ENCODE peak calls at places on chromosome 17, in eight cellular contexts. One of them, this sample, is unnamed.

GRCh38 chr17:17693955-17694228 is 12.6 kb downstream of the RAI1 start:
- DNase-seq in Caco-2: no peak
- DNase-seq in epithelial cell of proximal tubule: no peak
- DNase-seq in uterus: no peak
- DNase-seq in endodermal cell: no peak
- DNase-seq in CD8-positive, alpha-beta memory T cell: peak; percentile 51
- DNase-seq in cardiac fibroblast: no peak
- DNase-seq in heart left ventricle: no peak
- DNase-seq in this sample: no peak

GRCh38 chr17:64133546-64134215 is 3.7 kb upstream of the ERN1 start:
- DNase-seq in CD8-positive, alpha-beta memory T cell: no peak
- DNase-seq in uterus: peak; percentile 44
- DNase-seq in heart left ventricle: no peak
- DNase-seq in cardiac fibroblast: peak; percentile 85
- DNase-seq in epithelial cell of proximal tubule: no peak
- DNase-seq in Caco-2: peak; percentile 62
- DNase-seq in endodermal cell: peak; percentile 68
- DNase-seq in this sample: peak; percentile 55

GRCh38 chr17:32445075-32445427 is 741 bp downstream of the PSMD11 start:
- DNase-seq in endodermal cell: peak; percentile 83
- DNase-seq in cardiac fibroblast: peak; percentile 75
- DNase-seq in uterus: no peak
- DNase-seq in heart left ventricle: no peak
- DNase-seq in epithelial cell of proximal tubule: no peak
- DNase-seq in Caco-2: peak; percentile 59
- DNase-seq in CD8-positive, alpha-beta memory T cell: no peak
- DNase-seq in this sample: peak; percentile 50

GRCh38 chr17:79615446-79615845 is 4.6 kb upstream of the RBFOX3 start:
- DNase-seq in heart left ventricle: no peak
- DNase-seq in endodermal cell: no peak
- DNase-seq in CD8-positive, alpha-beta memory T cell: peak; percentile 24
- DNase-seq in epithelial cell of proximal tubule: no peak
- DNase-seq in uterus: no peak
- DNase-seq in cardiac fibroblast: no peak
- DNase-seq in Caco-2: no peak
- DNase-seq in this sample: no peak

GRCh38 chr17:41823141-41823524 is 10.3 kb downstream of the FKBP10 start:
- DNase-seq in Caco-2: no peak
- DNase-seq in heart left ventricle: no peak
- DNase-seq in uterus: no peak
- DNase-seq in cardiac fibroblast: no peak
- DNase-seq in epithelial cell of proximal tubule: no peak
- DNase-seq in CD8-positive, alpha-beta memory T cell: no peak
- DNase-seq in endodermal cell: no peak
- DNase-seq in this sample: no peak

GRCh38 chr17:31792007-31792585 is 66.9 kb downstream of the COPRS start:
- DNase-seq in CD8-positive, alpha-beta memory T cell: no peak
- DNase-seq in epithelial cell of proximal tubule: no peak
- DNase-seq in Caco-2: no peak
- DNase-seq in heart left ventricle: no peak
- DNase-seq in endodermal cell: no peak
- DNase-seq in cardiac fibroblast: no peak
- DNase-seq in uterus: no peak
- DNase-seq in this sample: no peak

GRCh38 chr17:41810659-41811548 is 845 bp downstream of the P3H4 start:
- DNase-seq in uterus: no peak
- DNase-seq in CD8-positive, alpha-beta memory T cell: peak; percentile 55
- DNase-seq in Caco-2: no peak
- DNase-seq in cardiac fibroblast: no peak
- DNase-seq in heart left ventricle: no peak
- DNase-seq in endodermal cell: peak; percentile 85
- DNase-seq in epithelial cell of proximal tubule: no peak
- DNase-seq in this sample: peak; percentile 48

GRCh38 chr17:43556292-43556691 is 10.2 kb upstream of the ETV4 start:
- DNase-seq in Caco-2: peak; percentile 67
- DNase-seq in epithelial cell of proximal tubule: no peak
- DNase-seq in cardiac fibroblast: peak; percentile 50
- DNase-seq in heart left ventricle: no peak
- DNase-seq in endodermal cell: peak; percentile 55
- DNase-seq in uterus: no peak
- DNase-seq in CD8-positive, alpha-beta memory T cell: no peak
- DNase-seq in this sample: no peak

GRCh38 chr17:37726891-37727780 is 17.7 kb downstream of the HNF1B start:
- DNase-seq in CD8-positive, alpha-beta memory T cell: no peak
- DNase-seq in heart left ventricle: no peak
- DNase-seq in cardiac fibroblast: no peak
- DNase-seq in Caco-2: no peak
- DNase-seq in endodermal cell: no peak
- DNase-seq in uterus: no peak
- DNase-seq in epithelial cell of proximal tubule: no peak
- DNase-seq in this sample: no peak

GRCh38 chr17:81702934-81703746 is at the start of gene MRPL12:
- DNase-seq in CD8-positive, alpha-beta memory T cell: peak; percentile 92
- DNase-seq in cardiac fibroblast: peak; percentile 93
- DNase-seq in heart left ventricle: peak; percentile 95
- DNase-seq in epithelial cell of proximal tubule: no peak
- DNase-seq in endodermal cell: peak; percentile 99
- DNase-seq in uterus: peak; percentile 89
- DNase-seq in Caco-2: peak; percentile 93
- DNase-seq in this sample: peak; percentile 94

GRCh38 chr17:42979511-42980273 is at the start of gene PTGES3L:
- DNase-seq in cardiac fibroblast: peak; percentile 45
- DNase-seq in CD8-positive, alpha-beta memory T cell: no peak
- DNase-seq in endodermal cell: peak; percentile 91
- DNase-seq in heart left ventricle: peak; percentile 69
- DNase-seq in uterus: peak; percentile 48
- DNase-seq in Caco-2: peak; percentile 60
- DNase-seq in epithelial cell of proximal tubule: no peak
- DNase-seq in this sample: peak; percentile 39

GRCh38 chr17:78315355-78316114 is 44.3 kb downstream of the SOCS3 start:
- DNase-seq in uterus: peak; percentile 95
- DNase-seq in epithelial cell of proximal tubule: peak; percentile 52
- DNase-seq in heart left ventricle: peak; percentile 62
- DNase-seq in endodermal cell: peak; percentile 86
- DNase-seq in Caco-2: peak; percentile 70
- DNase-seq in cardiac fibroblast: peak; percentile 94
- DNase-seq in CD8-positive, alpha-beta memory T cell: no peak
- DNase-seq in this sample: no peak

GRCh38 chr17:42118545-42118944 is 2.6 kb downstream of the KAT2A start:
- DNase-seq in cardiac fibroblast: peak; percentile 50
- DNase-seq in heart left ventricle: no peak
- DNase-seq in endodermal cell: peak; percentile 88
- DNase-seq in uterus: no peak
- DNase-seq in Caco-2: no peak
- DNase-seq in epithelial cell of proximal tubule: no peak
- DNase-seq in CD8-positive, alpha-beta memory T cell: no peak
- DNase-seq in this sample: peak; percentile 25

GRCh38 chr17:16123531-16123930 is 91.8 kb downstream of the NCOR1 start:
- DNase-seq in endodermal cell: no peak
- DNase-seq in cardiac fibroblast: no peak
- DNase-seq in Caco-2: no peak
- DNase-seq in heart left ventricle: no peak
- DNase-seq in uterus: no peak
- DNase-seq in CD8-positive, alpha-beta memory T cell: no peak
- DNase-seq in epithelial cell of proximal tubule: no peak
- DNase-seq in this sample: no peak

GRCh38 chr17:78127888-78128615 is 503 bp downstream of the TMC6 start:
- DNase-seq in CD8-positive, alpha-beta memory T cell: no peak
- DNase-seq in cardiac fibroblast: no peak
- DNase-seq in epithelial cell of proximal tubule: no peak
- DNase-seq in endodermal cell: no peak
- DNase-seq in heart left ventricle: no peak
- DNase-seq in uterus: no peak
- DNase-seq in Caco-2: peak; percentile 76
- DNase-seq in this sample: peak; percentile 59

GRCh38 chr17:40122466-40122943 is 734 bp downstream of the MSL1 start:
- DNase-seq in Caco-2: peak; percentile 57
- DNase-seq in uterus: peak; percentile 64
- DNase-seq in epithelial cell of proximal tubule: no peak
- DNase-seq in heart left ventricle: peak; percentile 47
- DNase-seq in CD8-positive, alpha-beta memory T cell: no peak
- DNase-seq in endodermal cell: peak; percentile 89
- DNase-seq in cardiac fibroblast: peak; percentile 42
- DNase-seq in this sample: peak; percentile 57

GRCh38 chr17:42530952-42531454 is 5.0 kb upstream of the NAGLU start:
- DNase-seq in cardiac fibroblast: no peak
- DNase-seq in uterus: no peak
- DNase-seq in CD8-positive, alpha-beta memory T cell: no peak
- DNase-seq in epithelial cell of proximal tubule: no peak
- DNase-seq in heart left ventricle: no peak
- DNase-seq in Caco-2: peak; percentile 74
- DNase-seq in endodermal cell: no peak
- DNase-seq in this sample: no peak

DNA sequence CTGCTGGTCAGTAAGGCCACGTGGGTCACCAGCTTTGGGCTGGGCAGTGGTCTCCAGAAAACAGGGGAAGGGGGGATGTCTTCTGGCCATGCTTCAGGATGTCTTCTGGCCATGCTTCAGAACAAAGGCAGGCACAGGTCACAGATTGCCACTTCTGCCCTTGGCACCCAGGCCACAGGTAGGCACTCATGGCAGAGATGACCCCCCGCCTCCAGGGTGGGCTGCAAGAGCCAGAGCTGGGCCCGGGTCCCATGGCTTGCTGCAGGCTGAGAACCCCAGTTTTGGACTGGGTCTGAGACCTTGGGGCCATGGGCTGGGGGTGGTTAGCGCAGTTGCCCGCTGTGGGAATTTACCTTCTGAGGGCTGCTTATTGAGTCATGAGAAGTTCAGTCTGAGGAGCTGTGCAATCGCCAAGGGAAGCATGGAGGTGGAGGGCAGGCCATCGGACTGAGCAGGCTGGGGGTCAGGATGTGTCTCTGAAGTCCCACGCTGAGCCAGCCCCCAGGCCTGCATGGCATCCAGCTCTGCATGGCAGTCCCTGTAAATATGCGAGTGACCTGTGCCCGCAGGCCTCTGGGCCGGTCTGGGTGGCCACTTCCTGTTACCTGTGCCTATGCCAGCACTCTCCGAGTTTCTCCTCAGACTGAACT is 1.6 kb downstream of the ANKRD13B start:
- DNase-seq in endodermal cell: no peak
- DNase-seq in CD8-positive, alpha-beta memory T cell: no peak
- DNase-seq in cardiac fibroblast: no peak
- DNase-seq in heart left ventricle: peak; percentile 18
- DNase-seq in epithelial cell of proximal tubule: no peak
- DNase-seq in Caco-2: no peak
- DNase-seq in uterus: peak; percentile 16
- DNase-seq in this sample: no peak
- H3K4me3 ChIP-seq in endodermal cell: no peak overlapping the region
- H3K4me3 ChIP-seq in CD8-positive, alpha-beta memory T cell: no peak overlapping the region
- H3K4me3 ChIP-seq in cardiac fibroblast: no peak overlapping the region
- H3K4me3 ChIP-seq in heart left ventricle: peak overlapping the region; percentile 84
- H3K4me3 ChIP-seq in epithelial cell of proximal tubule: peak overlapping the region; percentile 63
- H3K4me3 ChIP-seq in Caco-2: peak overlapping the region; percentile 48
- H3K4me3 ChIP-seq in uterus: no peak overlapping the region
- H3K4me3 ChIP-seq in this sample: peak overlapping the region; percentile 55

GRCh38 chr17:74012465-74012864 is 191.0 kb upstream of the RPL38 start:
- DNase-seq in uterus: no peak
- DNase-seq in CD8-positive, alpha-beta memory T cell: no peak
- DNase-seq in cardiac fibroblast: no peak
- DNase-seq in Caco-2: no peak
- DNase-seq in epithelial cell of proximal tubule: no peak
- DNase-seq in endodermal cell: no peak
- DNase-seq in heart left ventricle: no peak
- DNase-seq in this sample: no peak

GRCh38 chr17:74008196-74008595 is 195.3 kb upstream of the RPL38 start:
- DNase-seq in epithelial cell of proximal tubule: no peak
- DNase-seq in uterus: no peak
- DNase-seq in cardiac fibroblast: no peak
- DNase-seq in endodermal cell: peak; percentile 91
- DNase-seq in Caco-2: no peak
- DNase-seq in CD8-positive, alpha-beta memory T cell: no peak
- DNase-seq in heart left ventricle: no peak
- DNase-seq in this sample: no peak

GRCh38 chr17:74010903-74011302 is 192.6 kb upstream of the RPL38 start:
- DNase-seq in Caco-2: no peak
- DNase-seq in uterus: no peak
- DNase-seq in heart left ventricle: no peak
- DNase-seq in epithelial cell of proximal tubule: no peak
- DNase-seq in CD8-positive, alpha-beta memory T cell: no peak
- DNase-seq in endodermal cell: peak; percentile 72
- DNase-seq in cardiac fibroblast: no peak
- DNase-seq in this sample: no peak

GRCh38 chr17:74015316-74015715 is 188.2 kb upstream of the RPL38 start:
- DNase-seq in CD8-positive, alpha-beta memory T cell: no peak
- DNase-seq in uterus: no peak
- DNase-seq in Caco-2: no peak
- DNase-seq in cardiac fibroblast: no peak
- DNase-seq in heart left ventricle: no peak
- DNase-seq in endodermal cell: no peak
- DNase-seq in epithelial cell of proximal tubule: no peak
- DNase-seq in this sample: no peak

DNA sequence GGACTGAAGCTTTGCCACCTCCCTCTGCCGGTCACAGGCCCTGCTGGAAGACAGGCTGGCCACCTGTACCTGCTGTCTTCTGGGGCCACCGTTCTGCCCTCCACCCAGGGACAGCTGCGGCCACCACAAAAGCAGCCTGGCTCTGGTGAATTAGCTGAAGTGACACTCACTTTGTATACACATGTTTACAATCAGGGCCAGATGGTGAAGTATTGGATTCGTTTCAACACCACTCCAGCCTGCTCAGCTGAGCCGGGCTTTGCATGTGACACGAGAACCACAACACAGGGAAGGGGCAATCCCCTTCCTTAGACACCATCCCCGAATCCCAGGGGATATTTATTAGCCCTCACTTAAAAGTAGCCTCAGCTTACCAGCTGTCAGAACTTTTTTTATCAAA is 191.5 kb upstream of the RPL38 start:
- DNase-seq in cardiac fibroblast: no peak
- DNase-seq in epithelial cell of proximal tubule: no peak
- DNase-seq in CD8-positive, alpha-beta memory T cell: no peak
- DNase-seq in Caco-2: no peak
- DNase-seq in heart left ventricle: no peak
- DNase-seq in uterus: no peak
- DNase-seq in endodermal cell: no peak
- DNase-seq in this sample: no peak
- H3K4me3 ChIP-seq in cardiac fibroblast: no peak overlapping the region
- H3K4me3 ChIP-seq in epithelial cell of proximal tubule: no peak overlapping the region
- H3K4me3 ChIP-seq in CD8-positive, alpha-beta memory T cell: no peak overlapping the region
- H3K4me3 ChIP-seq in Caco-2: no peak overlapping the region
- H3K4me3 ChIP-seq in heart left ventricle: no peak overlapping the region
- H3K4me3 ChIP-seq in uterus: no peak overlapping the region
- H3K4me3 ChIP-seq in endodermal cell: no peak overlapping the region
- H3K4me3 ChIP-seq in this sample: no peak overlapping the region

DNA sequence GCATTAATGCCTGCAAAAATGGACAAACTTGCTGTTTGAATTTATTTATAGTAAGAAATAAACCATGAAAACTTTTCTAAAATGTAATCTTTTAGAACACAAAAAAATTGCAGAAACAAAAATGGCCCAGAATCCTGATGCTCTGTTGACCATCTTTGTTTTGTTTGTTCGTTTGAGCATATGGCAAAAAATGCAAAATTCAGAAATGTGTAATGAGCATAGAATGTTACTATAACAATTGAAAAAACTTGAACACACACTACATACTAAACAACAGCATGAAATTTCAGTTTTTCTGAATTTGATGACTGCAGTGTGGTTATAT is 1.1 kb upstream of the KPNA2 start:
- DNase-seq in epithelial cell of proximal tubule: no peak
- DNase-seq in Caco-2: no peak
- DNase-seq in endodermal cell: no peak
- DNase-seq in uterus: no peak
- DNase-seq in CD8-positive, alpha-beta memory T cell: no peak
- DNase-seq in heart left ventricle: no peak
- DNase-seq in cardiac fibroblast: no peak
- DNase-seq in this sample: no peak
- H3K4me3 ChIP-seq in epithelial cell of proximal tubule: no peak overlapping the region
- H3K4me3 ChIP-seq in Caco-2: peak overlapping the region; percentile 30
- H3K4me3 ChIP-seq in endodermal cell: peak overlapping the region; percentile 28
- H3K4me3 ChIP-seq in uterus: no peak overlapping the region
- H3K4me3 ChIP-seq in CD8-positive, alpha-beta memory T cell: no peak overlapping the region
- H3K4me3 ChIP-seq in heart left ventricle: no peak overlapping the region
- H3K4me3 ChIP-seq in cardiac fibroblast: no peak overlapping the region
- H3K4me3 ChIP-seq in this sample: no peak overlapping the region

GRCh38 chr17:29587591-29587990 is 1.9 kb downstream of the GIT1 start:
- DNase-seq in Caco-2: no peak
- DNase-seq in cardiac fibroblast: no peak
- DNase-seq in CD8-positive, alpha-beta memory T cell: no peak
- DNase-seq in heart left ventricle: no peak
- DNase-seq in epithelial cell of proximal tubule: no peak
- DNase-seq in endodermal cell: peak; percentile 42
- DNase-seq in uterus: no peak
- DNase-seq in this sample: no peak
- H3K4me3 ChIP-seq in Caco-2: no peak overlapping the region
- H3K4me3 ChIP-seq in cardiac fibroblast: peak overlapping the region; percentile 82
- H3K4me3 ChIP-seq in CD8-positive, alpha-beta memory T cell: peak overlapping the region; percentile 74
- H3K4me3 ChIP-seq in heart left ventricle: peak overlapping the region; percentile 98
- H3K4me3 ChIP-seq in epithelial cell of proximal tubule: peak overlapping the region; percentile 66
- H3K4me3 ChIP-seq in endodermal cell: peak overlapping the region; percentile 82
- H3K4me3 ChIP-seq in uterus: no peak overlapping the region
- H3K4me3 ChIP-seq in this sample: peak overlapping the region; percentile 75

This sample was measured in HAP-1.